ENCODE peak calls at places on chromosome 11, in eight cellular contexts. I is hypothalamus; A is GM20000; X is activated naive CD8-positive, alpha-beta T cell treated with anti-CD3 and anti-CD28 coated beads, Interleukin-2, amount 50 U/mL, for 24 hours; B is T follicular helper cell; L is stimulated activated CD4-positive, alpha-beta T cell treated with anti-CD3 and anti-CD28 coated beads, Interleukin-15, amount 100 ng/mL, for 48 hours; Z is astrocyte of the cerebellum; S is mesothelial cell of epicardium. P is an unnamed sample.

GRCh38 chr11:60915250-60915914 is 1.4 kb downstream of the TMEM109 start:
- DNase-seq in I (peak; percentile 34), A (peak; percentile 87), X (peak; percentile 75), B (peak; percentile 47), L (peak; percentile 45), Z (no peak), S (no peak), P (no peak)

GRCh38 chr11:9947231-9947864 is 283.5 kb downstream of the SWAP70 start:
- DNase-seq in I (no peak), A (peak; percentile 13), X (no peak), B (no peak), L (no peak), Z (no peak), S (no peak), P (no peak)

GRCh38 chr11:6586434-6587359 is 16.7 kb downstream of the RRP8 start:
- DNase-seq in I (no peak), A (no peak), X (no peak), B (no peak), L (no peak), Z (no peak), S (no peak), P (no peak)

GRCh38 chr11:4991066-4991465 is 3.6 kb upstream of the OR51L1 start:
- DNase-seq in I (no peak), A (no peak), X (no peak), B (no peak), L (no peak), Z (no peak), S (no peak), P (no peak)

GRCh38 chr11:14969922-14970323 is 2.2 kb downstream of the CALCA start:
- DNase-seq in I (no peak), A (no peak), X (peak; percentile 81), B (peak; percentile 9), L (peak; percentile 55), Z (no peak), S (peak; percentile 40), P (no peak)

GRCh38 chr11:26134481-26135355 is 197.2 kb upstream of the ANO3 start:
- DNase-seq in I (no peak), A (peak; percentile 5), X (no peak), B (no peak), L (no peak), Z (peak; percentile 6), S (no peak), P (no peak)

GRCh38 chr11:64845125-64845735 is 777 bp upstream of the CDC42BPG start:
- DNase-seq in I (no peak), A (no peak), X (no peak), B (no peak), L (no peak), Z (no peak), S (no peak), P (no peak)

GRCh38 chr11:108891909-108892511 is 227.1 kb downstream of the DDX10 start:
- DNase-seq in I (no peak), A (no peak), X (no peak), B (no peak), L (no peak), Z (no peak), S (no peak), P (no peak)

GRCh38 chr11:128610765-128611617 is 23.6 kb upstream of the ETS1 start:
- DNase-seq in I (no peak), A (peak; percentile 77), X (peak; percentile 63), B (peak; percentile 56), L (no peak), Z (no peak), S (no peak), P (no peak)

GRCh38 chr11:70727899-70728620 is 329.7 kb downstream of the CTTN start:
- DNase-seq in I (no peak), A (no peak), X (no peak), B (no peak), L (no peak), Z (no peak), S (no peak), P (no peak)

GRCh38 chr11:33329705-33330329 is 72.6 kb downstream of the HIPK3 start:
- DNase-seq in I (no peak), A (peak; percentile 38), X (peak; percentile 25), B (peak; percentile 15), L (no peak), Z (peak; percentile 66), S (no peak), P (no peak)

GRCh38 chr11:27310182-27310581 is 52.8 kb downstream of the CCDC34 start:
- DNase-seq in I (no peak), A (no peak), X (no peak), B (no peak), L (no peak), Z (no peak), S (no peak), P (no peak)

GRCh38 chr11:20022363-20023081 is 137.8 kb downstream of the DBX1 start:
- DNase-seq in I (no peak), A (peak; percentile 13), X (no peak), B (no peak), L (no peak), Z (no peak), S (no peak), P (no peak)

GRCh38 chr11:65979261-65979759 is 17.8 kb downstream of the SART1 start:
- DNase-seq in I (no peak), A (no peak), X (no peak), B (no peak), L (no peak), Z (no peak), S (no peak), P (no peak)

GRCh38 chr11:18144243-18144642 is 11.9 kb downstream of the MRGPRX3 start:
- DNase-seq in I (no peak), A (no peak), X (no peak), B (no peak), L (no peak), Z (no peak), S (no peak), P (no peak)

GRCh38 chr11:47415949-47416472 is 7.6 kb downstream of the SLC39A13 start:
- DNase-seq in I (no peak), A (no peak), X (no peak), B (no peak), L (no peak), Z (peak; percentile 93), S (peak; percentile 64), P (peak; percentile 80)

GRCh38 chr11:358129-358805 is 11.0 kb upstream of the B4GALNT4 start:
- DNase-seq in I (no peak), A (no peak), X (no peak), B (no peak), L (no peak), Z (no peak), S (no peak), P (peak; percentile 43)

GRCh38 chr11:66264893-66265292 is 3.5 kb upstream of the RAB1B start:
- DNase-seq in I (no peak), A (no peak), X (peak; percentile 63), B (no peak), L (no peak), Z (no peak), S (no peak), P (no peak)

GRCh38 chr11:2547806-2548205 is 103.0 kb downstream of the KCNQ1 start:
- DNase-seq in I (no peak), A (no peak), X (no peak), B (no peak), L (no peak), Z (no peak), S (peak; percentile 14), P (no peak)

GRCh38 chr11:2778630-2779498 is 79.1 kb upstream of the KCNQ1OT1 start:
- DNase-seq in I (peak; percentile 62), A (peak; percentile 58), X (no peak), B (no peak), L (no peak), Z (no peak), S (peak; percentile 30), P (peak; percentile 67)

GRCh38 chr11:125224391-125225015 is 60.0 kb downstream of the PKNOX2 start:
- DNase-seq in I (no peak), A (no peak), X (peak; percentile 3), B (no peak), L (no peak), Z (no peak), S (no peak), P (no peak)

GRCh38 chr11:122706261-122706660 is 50.7 kb downstream of the UBASH3B start:
- DNase-seq in I (no peak), A (no peak), X (no peak), B (no peak), L (no peak), Z (no peak), S (no peak), P (no peak)

GRCh38 chr11:131499199-131499598 is 128.8 kb downstream of the NTM start:
- DNase-seq in I (no peak), A (no peak), X (no peak), B (no peak), L (no peak), Z (no peak), S (no peak), P (no peak)

GRCh38 chr11:88012456-88012855 is 162.8 kb downstream of the RAB38 start:
- DNase-seq in I (no peak), A (no peak), X (no peak), B (no peak), L (no peak), Z (no peak), S (no peak), P (no peak)

GRCh38 chr11:72578541-72578940 is 95.7 kb downstream of the PDE2A start:
- DNase-seq in I (no peak), A (no peak), X (no peak), B (no peak), L (no peak), Z (no peak), S (no peak), P (no peak)

GRCh38 chr11:36453678-36454077 is 56.4 kb downstream of the TRAF6 start:
- DNase-seq in I (no peak), A (no peak), X (no peak), B (no peak), L (no peak), Z (no peak), S (no peak), P (no peak)

GRCh38 chr11:132772712-132773545 is 759.4 kb downstream of the OPCML start:
- DNase-seq in I (no peak), A (no peak), X (peak; percentile 4), B (no peak), L (no peak), Z (no peak), S (no peak), P (no peak)

GRCh38 chr11:33262016-33262638 is 4.9 kb downstream of the HIPK3 start:
- DNase-seq in I (no peak), A (no peak), X (no peak), B (no peak), L (no peak), Z (no peak), S (no peak), P (no peak)

GRCh38 chr11:12164061-12165014 is 53.9 kb downstream of the MICAL2 start:
- DNase-seq in I (no peak), A (no peak), X (peak; percentile 6), B (no peak), L (no peak), Z (peak; percentile 76), S (no peak), P (peak; percentile 85)

GRCh38 chr11:47083913-47084312 is 92.8 kb downstream of the ARFGAP2 start:
- DNase-seq in I (no peak), A (no peak), X (no peak), B (no peak), L (no peak), Z (no peak), S (no peak), P (no peak)

GRCh38 chr11:77084581-77085191 is 17.9 kb downstream of the CAPN5 start:
- DNase-seq in I (no peak), A (no peak), X (no peak), B (no peak), L (no peak), Z (no peak), S (peak; percentile 12), P (peak; percentile 36)

GRCh38 chr11:125285844-125286243 is 121.3 kb downstream of the PKNOX2 start:
- DNase-seq in I (no peak), A (no peak), X (no peak), B (no peak), L (no peak), Z (no peak), S (no peak), P (no peak)

GRCh38 chr11:117511981-117512448 is 184.4 kb downstream of the CEP164 start:
- DNase-seq in I (no peak), A (no peak), X (no peak), B (no peak), L (no peak), Z (no peak), S (no peak), P (no peak)

GRCh38 chr11:76610371-76610770 is 60.2 kb downstream of the LRRC32 start:
- DNase-seq in I (no peak), A (no peak), X (no peak), B (no peak), L (no peak), Z (no peak), S (no peak), P (no peak)